ENCODE peak calls at places on chromosome 18, in nine cellular contexts. T, M, U, X, D, C, Q, V and O are unnamed samples.

GRCh38 chr18:5568416-5568815 is 24.6 kb upstream of the EPB41L3 start:
- DNase-seq in T (no peak), M (no peak), U (no peak), X (no peak), D (no peak), C (no peak), Q (no peak), V (no peak), O (no peak)

GRCh38 chr18:77090546-77091200 is 41.9 kb downstream of the MBP start:
- DNase-seq in T (no peak), M (no peak), U (no peak), X (no peak), D (no peak), C (no peak), Q (no peak), V (no peak), O (no peak)

GRCh38 chr18:66707473-66707872 is 103.6 kb upstream of the CDH19 start:
- DNase-seq in T (no peak), M (no peak), U (no peak), X (no peak), D (no peak), C (no peak), Q (no peak), V (no peak), O (no peak)

GRCh38 chr18:31486165-31486564 is 11.8 kb upstream of the DSG2 start:
- DNase-seq in T (no peak), M (no peak), U (no peak), X (no peak), D (no peak), C (peak; percentile 47), Q (peak; percentile 40), V (no peak), O (no peak)

GRCh38 chr18:54962919-54963645 is 3.8 kb upstream of the CCDC68 start:
- DNase-seq in T (no peak), M (no peak), U (no peak), X (no peak), D (no peak), C (no peak), Q (no peak), V (no peak), O (no peak)

GRCh38 chr18:44733754-44734465 is 53.2 kb downstream of the SETBP1 start:
- DNase-seq in T (no peak), M (no peak), U (peak; percentile 2), X (peak; percentile 59), D (no peak), C (no peak), Q (no peak), V (no peak), O (no peak)

GRCh38 chr18:41170346-41170745 is 784.7 kb upstream of the PIK3C3 start:
- DNase-seq in T (no peak), M (no peak), U (peak; percentile 27), X (no peak), D (no peak), C (peak; percentile 37), Q (no peak), V (no peak), O (no peak)

GRCh38 chr18:60019463-60019840 is 119.7 kb downstream of the PMAIP1 start:
- DNase-seq in T (no peak), M (no peak), U (peak; percentile 87), X (peak; percentile 86), D (no peak), C (peak; percentile 51), Q (no peak), V (peak; percentile 62), O (no peak)

GRCh38 chr18:6821346-6821745 is 91.8 kb downstream of the ARHGAP28 start:
- DNase-seq in T (no peak), M (no peak), U (no peak), X (no peak), D (no peak), C (no peak), Q (no peak), V (no peak), O (no peak)

GRCh38 chr18:74411475-74411874 is 45.6 kb downstream of the DIPK1C start:
- DNase-seq in T (no peak), M (no peak), U (no peak), X (no peak), D (no peak), C (no peak), Q (no peak), V (no peak), O (no peak)

GRCh38 chr18:45423664-45424063 is 191.6 kb upstream of the SLC14A2 start:
- DNase-seq in T (no peak), M (no peak), U (no peak), X (no peak), D (no peak), C (no peak), Q (no peak), V (no peak), O (no peak)

GRCh38 chr18:31610841-31611240 is 19.2 kb downstream of the TTR start:
- DNase-seq in T (peak; percentile 23), M (no peak), U (no peak), X (peak; percentile 15), D (no peak), C (peak; percentile 20), Q (no peak), V (peak; percentile 93), O (no peak)

GRCh38 chr18:3164381-3164780 is 55.4 kb downstream of the MYOM1 start:
- DNase-seq in T (no peak), M (no peak), U (no peak), X (no peak), D (no peak), C (no peak), Q (no peak), V (no peak), O (no peak)

GRCh38 chr18:22826726-22827125 is 106.4 kb upstream of the RBBP8 start:
- DNase-seq in T (no peak), M (no peak), U (peak; percentile 51), X (peak; percentile 17), D (no peak), C (peak; percentile 70), Q (no peak), V (no peak), O (no peak)

GRCh38 chr18:12890500-12890899 is 6.5 kb upstream of the PTPN2 start:
- DNase-seq in T (no peak), M (no peak), U (no peak), X (peak; percentile 34), D (no peak), C (no peak), Q (no peak), V (peak; percentile 30), O (no peak)

GRCh38 chr18:12102136-12102842 is 8.6 kb downstream of the ANKRD62 start:
- DNase-seq in T (peak; percentile 70), M (no peak), U (no peak), X (no peak), D (no peak), C (no peak), Q (no peak), V (no peak), O (no peak)

GRCh38 chr18:5456577-5457466 is 87.0 kb downstream of the EPB41L3 start:
- DNase-seq in T (no peak), M (no peak), U (peak; percentile 62), X (peak; percentile 68), D (no peak), C (peak; percentile 71), Q (peak; percentile 29), V (peak; percentile 81), O (peak; percentile 50)

GRCh38 chr18:65435529-65435928 is 315.3 kb upstream of the CDH7 start:
- DNase-seq in T (no peak), M (no peak), U (no peak), X (no peak), D (no peak), C (no peak), Q (no peak), V (no peak), O (no peak)

GRCh38 chr18:78138993-78139496 is 840.6 kb upstream of the SALL3 start:
- DNase-seq in T (no peak), M (no peak), U (no peak), X (no peak), D (no peak), C (no peak), Q (no peak), V (peak; percentile 84), O (no peak)

GRCh38 chr18:22432672-22433137 is 15.0 kb upstream of the CTAGE1 start:
- DNase-seq in T (peak; percentile 85), M (peak; percentile 81), U (peak; percentile 97), X (peak; percentile 96), D (no peak), C (peak; percentile 97), Q (peak; percentile 81), V (peak; percentile 56), O (no peak)

GRCh38 chr18:62539284-62540168 is 16.7 kb downstream of the ZCCHC2 start:
- DNase-seq in T (no peak), M (no peak), U (no peak), X (no peak), D (no peak), C (no peak), Q (no peak), V (no peak), O (no peak)
- H3K4me3 ChIP-seq in T (no peak overlapping the region), M (no peak overlapping the region), U (no peak overlapping the region), X (no peak overlapping the region), D (no peak overlapping the region), C (no peak overlapping the region), Q (no peak overlapping the region), V (no peak overlapping the region), O (no peak overlapping the region)

DNA sequence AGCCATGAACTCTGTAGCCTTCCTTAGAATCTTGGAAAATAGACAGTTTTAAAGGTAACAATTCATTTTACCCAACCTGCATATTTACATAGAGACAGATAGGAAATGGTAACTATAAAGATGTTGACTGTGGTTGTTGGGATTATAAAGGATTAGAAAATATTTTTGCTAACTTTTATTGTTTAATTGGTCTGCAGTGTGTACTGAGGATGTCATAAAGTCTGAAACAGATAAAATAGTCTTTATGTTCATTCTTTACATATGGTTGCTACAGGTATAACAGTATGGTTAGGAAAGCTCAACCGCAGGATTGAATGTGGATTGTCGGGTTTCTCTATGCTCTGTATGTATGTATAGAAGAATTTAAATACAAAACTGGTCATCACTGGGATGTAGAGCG is 7.3 kb upstream of the DTNA start:
- DNase-seq in T (no peak), M (no peak), U (no peak), X (no peak), D (no peak), C (no peak), Q (no peak), V (no peak), O (no peak)
- H3K27me3 ChIP-seq in T (no peaks in the 10 kb centered on the region), M (no peaks in the 10 kb centered on the region), U (no peaks in the 10 kb centered on the region), X (no peaks in the 10 kb centered on the region), D (no peaks in the 10 kb centered on the region), C (no peaks in the 10 kb centered on the region), Q (no peaks in the 10 kb centered on the region), V (no peaks in the 10 kb centered on the region), O (no peaks in the 10 kb centered on the region)

GRCh38 chr18:28171837-28172236 is 5.1 kb downstream of the CDH2 start:
- DNase-seq in T (no peak), M (no peak), U (no peak), X (no peak), D (no peak), C (no peak), Q (no peak), V (no peak), O (no peak)
- H3K27ac ChIP-seq in T (no peak overlapping the region), M (no peak overlapping the region), U (no peak overlapping the region), X (no peak overlapping the region), D (no peak overlapping the region), C (peak overlapping the region; percentile 88), Q (no peak overlapping the region), V (no peak overlapping the region), O (no peak overlapping the region)

DNA sequence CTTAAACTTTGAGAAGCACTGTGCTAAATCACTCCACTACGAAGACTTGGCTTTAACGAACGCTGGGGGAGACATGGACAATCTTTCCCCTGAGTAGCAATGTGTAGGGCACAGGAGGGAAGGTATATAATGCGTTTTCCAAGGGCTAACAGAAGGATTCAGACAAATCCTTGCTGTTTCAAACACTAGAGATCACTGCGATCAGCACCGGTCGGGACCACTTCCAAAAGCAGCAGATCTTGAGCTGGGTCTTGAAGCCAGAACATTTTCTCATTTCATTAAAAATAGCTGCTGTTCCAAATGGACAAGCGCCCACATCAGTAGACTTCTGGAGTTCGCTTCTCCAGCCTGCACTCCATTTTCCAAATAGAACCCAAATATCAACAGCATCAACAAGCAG is 65.1 kb upstream of the MAPRE2 start:
- DNase-seq in T (no peak), M (peak; percentile 64), U (no peak), X (no peak), D (no peak), C (no peak), Q (no peak), V (no peak), O (no peak)
- H3K4me3 ChIP-seq in T (peak overlapping the region; percentile 75), M (peak overlapping the region; percentile 95), U (no peak overlapping the region), X (no peak overlapping the region), D (no peak overlapping the region), C (peak overlapping the region; percentile 68), Q (no peak overlapping the region), V (no peak overlapping the region), O (no peak overlapping the region)